ENCODE peak calls at places on chromosome 1, in six cellular contexts. One of them, this sample, is unnamed. For H3K4me1 and H3K9me3, the result is how much of the 10 kb centered on the place peaks cover.

GRCh38 chr1:29544406-29544805 is 308.1 kb downstream of the PTPRU start:
- DNase-seq in heart left ventricle: no peak
- DNase-seq in psoas muscle: no peak
- DNase-seq in adrenal gland: no peak
- DNase-seq in effector memory CD4-positive, alpha-beta T cell: no peak
- DNase-seq in ascending aorta: no peak
- DNase-seq in this sample: no peak

GRCh38 chr1:1872329-1872994 is 18.4 kb downstream of the GNB1 start:
- DNase-seq in psoas muscle: no peak
- DNase-seq in adrenal gland: no peak
- DNase-seq in effector memory CD4-positive, alpha-beta T cell: no peak
- DNase-seq in ascending aorta: no peak
- DNase-seq in heart left ventricle: no peak
- DNase-seq in this sample: no peak

GRCh38 chr1:198238121-198238520 is 81.3 kb downstream of the NEK7 start:
- DNase-seq in psoas muscle: peak
- DNase-seq in heart left ventricle: no peak
- DNase-seq in adrenal gland: peak
- DNase-seq in effector memory CD4-positive, alpha-beta T cell: no peak
- DNase-seq in ascending aorta: no peak
- DNase-seq in this sample: peak

GRCh38 chr1:980602-981395 is 1.1 kb downstream of the PERM1 start:
- DNase-seq in psoas muscle: peak
- DNase-seq in ascending aorta: no peak
- DNase-seq in heart left ventricle: peak
- DNase-seq in adrenal gland: no peak
- DNase-seq in effector memory CD4-positive, alpha-beta T cell: no peak
- DNase-seq in this sample: peak

GRCh38 chr1:4489486-4489885 is 164.9 kb upstream of the AJAP1 start:
- DNase-seq in effector memory CD4-positive, alpha-beta T cell: no peak
- DNase-seq in ascending aorta: no peak
- DNase-seq in psoas muscle: no peak
- DNase-seq in adrenal gland: no peak
- DNase-seq in heart left ventricle: no peak
- DNase-seq in this sample: no peak

GRCh38 chr1:167447521-167448136 is 70.7 kb downstream of the CD247 start:
- DNase-seq in effector memory CD4-positive, alpha-beta T cell: peak
- DNase-seq in heart left ventricle: no peak
- DNase-seq in psoas muscle: no peak
- DNase-seq in adrenal gland: no peak
- DNase-seq in ascending aorta: peak
- DNase-seq in this sample: no peak

GRCh38 chr1:41583658-41584570 is 99.4 kb upstream of the EDN2 start:
- DNase-seq in effector memory CD4-positive, alpha-beta T cell: no peak
- DNase-seq in psoas muscle: no peak
- DNase-seq in adrenal gland: no peak
- DNase-seq in heart left ventricle: no peak
- DNase-seq in ascending aorta: no peak
- DNase-seq in this sample: no peak

GRCh38 chr1:194477908-194478307 is 1291.5 kb upstream of the B3GALT2 start:
- DNase-seq in ascending aorta: no peak
- DNase-seq in heart left ventricle: no peak
- DNase-seq in psoas muscle: no peak
- DNase-seq in effector memory CD4-positive, alpha-beta T cell: no peak
- DNase-seq in adrenal gland: no peak
- DNase-seq in this sample: no peak

GRCh38 chr1:156372265-156372586 is 3.2 kb downstream of the RHBG start:
- DNase-seq in effector memory CD4-positive, alpha-beta T cell: no peak
- DNase-seq in psoas muscle: no peak
- DNase-seq in ascending aorta: no peak
- DNase-seq in adrenal gland: no peak
- DNase-seq in heart left ventricle: no peak
- DNase-seq in this sample: no peak

GRCh38 chr1:204227351-204227750 is 13.6 kb upstream of the GOLT1A start:
- DNase-seq in effector memory CD4-positive, alpha-beta T cell: no peak
- DNase-seq in ascending aorta: no peak
- DNase-seq in heart left ventricle: no peak
- DNase-seq in psoas muscle: no peak
- DNase-seq in adrenal gland: no peak
- DNase-seq in this sample: no peak

GRCh38 chr1:46131093-46131492 is 1.3 kb downstream of the PIK3R3 start:
- DNase-seq in effector memory CD4-positive, alpha-beta T cell: no peak
- DNase-seq in heart left ventricle: no peak
- DNase-seq in ascending aorta: no peak
- DNase-seq in psoas muscle: no peak
- DNase-seq in adrenal gland: no peak
- DNase-seq in this sample: no peak

GRCh38 chr1:212232020-212232570 is 53.1 kb upstream of the PPP2R5A start:
- DNase-seq in effector memory CD4-positive, alpha-beta T cell: no peak
- DNase-seq in psoas muscle: no peak
- DNase-seq in adrenal gland: no peak
- DNase-seq in ascending aorta: no peak
- DNase-seq in heart left ventricle: no peak
- DNase-seq in this sample: no peak

GRCh38 chr1:44408181-44409018 is 3.3 kb downstream of the RNF220 start:
- DNase-seq in adrenal gland: no peak
- DNase-seq in psoas muscle: no peak
- DNase-seq in ascending aorta: no peak
- DNase-seq in heart left ventricle: no peak
- DNase-seq in effector memory CD4-positive, alpha-beta T cell: no peak
- DNase-seq in this sample: peak

GRCh38 chr1:1788646-1789431 is 10.6 kb upstream of the NADK start:
- DNase-seq in effector memory CD4-positive, alpha-beta T cell: no peak
- DNase-seq in adrenal gland: peak
- DNase-seq in psoas muscle: no peak
- DNase-seq in heart left ventricle: no peak
- DNase-seq in ascending aorta: no peak
- DNase-seq in this sample: no peak

GRCh38 chr1:11180342-11180744 is 8.8 kb upstream of the ANGPTL7 start:
- DNase-seq in psoas muscle: no peak
- DNase-seq in adrenal gland: no peak
- DNase-seq in effector memory CD4-positive, alpha-beta T cell: no peak
- DNase-seq in heart left ventricle: no peak
- DNase-seq in ascending aorta: no peak
- DNase-seq in this sample: no peak

GRCh38 chr1:116743535-116743934 is 10.7 kb upstream of the CD2 start:
- DNase-seq in heart left ventricle: no peak
- DNase-seq in adrenal gland: no peak
- DNase-seq in ascending aorta: no peak
- DNase-seq in effector memory CD4-positive, alpha-beta T cell: no peak
- DNase-seq in psoas muscle: no peak
- DNase-seq in this sample: no peak

GRCh38 chr1:211783266-211783665 is 47.3 kb downstream of the LPGAT1 start:
- DNase-seq in heart left ventricle: no peak
- DNase-seq in adrenal gland: no peak
- DNase-seq in ascending aorta: no peak
- DNase-seq in effector memory CD4-positive, alpha-beta T cell: no peak
- DNase-seq in psoas muscle: no peak
- DNase-seq in this sample: no peak

GRCh38 chr1:236151739-236152424 is 9.5 kb downstream of the GPR137B start:
- DNase-seq in heart left ventricle: peak
- DNase-seq in ascending aorta: no peak
- DNase-seq in adrenal gland: no peak
- DNase-seq in effector memory CD4-positive, alpha-beta T cell: no peak
- DNase-seq in psoas muscle: no peak
- DNase-seq in this sample: no peak

GRCh38 chr1:33296824-33297223 is 24.1 kb downstream of the A3GALT2 start:
- DNase-seq in adrenal gland: no peak
- DNase-seq in heart left ventricle: peak
- DNase-seq in ascending aorta: no peak
- DNase-seq in effector memory CD4-positive, alpha-beta T cell: no peak
- DNase-seq in psoas muscle: no peak
- DNase-seq in this sample: no peak

GRCh38 chr1:243596441-243597183 is 253.4 kb downstream of the AKT3 start:
- DNase-seq in effector memory CD4-positive, alpha-beta T cell: no peak
- DNase-seq in psoas muscle: no peak
- DNase-seq in heart left ventricle: no peak
- DNase-seq in ascending aorta: no peak
- DNase-seq in adrenal gland: no peak
- DNase-seq in this sample: no peak

GRCh38 chr1:12177999-12178441 is 11.2 kb downstream of the TNFRSF1B start:
- DNase-seq in psoas muscle: peak
- DNase-seq in heart left ventricle: peak
- DNase-seq in effector memory CD4-positive, alpha-beta T cell: peak
- DNase-seq in adrenal gland: peak
- DNase-seq in ascending aorta: peak
- DNase-seq in this sample: peak

GRCh38 chr1:68120136-68120791 is 69.8 kb upstream of the DIRAS3 start:
- DNase-seq in ascending aorta: no peak
- DNase-seq in effector memory CD4-positive, alpha-beta T cell: no peak
- DNase-seq in adrenal gland: peak
- DNase-seq in psoas muscle: no peak
- DNase-seq in heart left ventricle: no peak
- DNase-seq in this sample: no peak

GRCh38 chr1:43835141-43836021 is 98.2 kb upstream of the ARTN start:
- DNase-seq in ascending aorta: no peak
- DNase-seq in heart left ventricle: no peak
- DNase-seq in psoas muscle: peak
- DNase-seq in adrenal gland: no peak
- DNase-seq in effector memory CD4-positive, alpha-beta T cell: no peak
- DNase-seq in this sample: peak

GRCh38 chr1:239262538-239262937 is 123.8 kb upstream of the CHRM3 start:
- DNase-seq in ascending aorta: no peak
- DNase-seq in heart left ventricle: no peak
- DNase-seq in psoas muscle: no peak
- DNase-seq in adrenal gland: no peak
- DNase-seq in effector memory CD4-positive, alpha-beta T cell: no peak
- DNase-seq in this sample: no peak

GRCh38 chr1:30968220-30968971 is 59.8 kb upstream of the SDC3 start:
- DNase-seq in psoas muscle: no peak
- DNase-seq in effector memory CD4-positive, alpha-beta T cell: no peak
- DNase-seq in heart left ventricle: no peak
- DNase-seq in adrenal gland: no peak
- DNase-seq in ascending aorta: no peak
- DNase-seq in this sample: no peak

GRCh38 chr1:240239309-240239708 is 147.6 kb downstream of the FMN2 start:
- DNase-seq in heart left ventricle: no peak
- DNase-seq in ascending aorta: no peak
- DNase-seq in psoas muscle: no peak
- DNase-seq in effector memory CD4-positive, alpha-beta T cell: no peak
- DNase-seq in adrenal gland: no peak
- DNase-seq in this sample: no peak

GRCh38 chr1:205670611-205671430 is 9.5 kb downstream of the SLC45A3 start:
- DNase-seq in ascending aorta: no peak
- DNase-seq in psoas muscle: no peak
- DNase-seq in adrenal gland: no peak
- DNase-seq in effector memory CD4-positive, alpha-beta T cell: no peak
- DNase-seq in heart left ventricle: no peak
- DNase-seq in this sample: no peak

GRCh38 chr1:1058921-1059493 is 15.1 kb downstream of the RNF223 start:
- DNase-seq in adrenal gland: no peak
- DNase-seq in psoas muscle: no peak
- DNase-seq in ascending aorta: no peak
- DNase-seq in heart left ventricle: no peak
- DNase-seq in effector memory CD4-positive, alpha-beta T cell: no peak
- DNase-seq in this sample: peak

GRCh38 chr1:248849152-248849551 is 9.7 kb downstream of the ZNF692 start:
- DNase-seq in heart left ventricle: no peak
- DNase-seq in ascending aorta: no peak
- DNase-seq in psoas muscle: no peak
- DNase-seq in effector memory CD4-positive, alpha-beta T cell: no peak
- DNase-seq in adrenal gland: no peak
- DNase-seq in this sample: no peak

GRCh38 chr1:201740609-201741231 is 88.2 kb upstream of the IPO9 start:
- DNase-seq in psoas muscle: no peak
- DNase-seq in adrenal gland: no peak
- DNase-seq in heart left ventricle: no peak
- DNase-seq in ascending aorta: no peak
- DNase-seq in effector memory CD4-positive, alpha-beta T cell: no peak
- DNase-seq in this sample: no peak

GRCh38 chr1:167599839-167600581 is 30.0 kb upstream of the RCSD1 start:
- DNase-seq in heart left ventricle: peak
- DNase-seq in adrenal gland: peak
- DNase-seq in effector memory CD4-positive, alpha-beta T cell: no peak
- DNase-seq in ascending aorta: no peak
- DNase-seq in psoas muscle: peak
- DNase-seq in this sample: peak

DNA sequence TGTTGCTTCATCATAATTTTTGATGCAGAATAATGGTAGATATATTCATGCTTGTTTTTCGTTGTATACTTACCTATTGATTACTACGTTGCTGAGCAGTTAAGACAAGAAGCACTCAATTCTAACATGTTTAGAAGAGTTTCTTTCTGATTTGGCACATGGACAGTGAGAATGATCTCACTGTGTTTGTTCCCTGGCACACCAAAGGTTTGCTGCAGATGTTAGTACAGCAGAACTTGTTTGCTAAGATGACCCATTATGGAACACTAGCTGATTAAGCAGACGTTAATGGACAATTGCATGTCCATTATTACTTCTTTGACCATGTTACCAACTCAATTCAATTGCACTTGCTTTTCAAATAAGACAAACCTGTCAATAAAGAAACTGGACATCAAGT is 184.7 kb upstream of the SGIP1 start:
- DNase-seq in effector memory CD4-positive, alpha-beta T cell: no peak
- DNase-seq in adrenal gland: no peak
- DNase-seq in psoas muscle: no peak
- DNase-seq in ascending aorta: no peak
- DNase-seq in heart left ventricle: no peak
- DNase-seq in this sample: no peak
- H3K4me1 ChIP-seq in effector memory CD4-positive, alpha-beta T cell: half or more
- H3K4me1 ChIP-seq in adrenal gland: under half
- H3K4me1 ChIP-seq in psoas muscle: half or more
- H3K4me1 ChIP-seq in ascending aorta: under half
- H3K4me1 ChIP-seq in heart left ventricle: half or more
- H3K4me1 ChIP-seq in this sample: under half

GRCh38 chr1:9345471-9345870 is 52.8 kb downstream of the SPSB1 start:
- DNase-seq in ascending aorta: no peak
- DNase-seq in heart left ventricle: no peak
- DNase-seq in psoas muscle: no peak
- DNase-seq in effector memory CD4-positive, alpha-beta T cell: no peak
- DNase-seq in adrenal gland: no peak
- DNase-seq in this sample: peak
- H3K9me3 ChIP-seq in ascending aorta: under half
- H3K9me3 ChIP-seq in heart left ventricle: under half
- H3K9me3 ChIP-seq in psoas muscle: under half
- H3K9me3 ChIP-seq in effector memory CD4-positive, alpha-beta T cell: under half
- H3K9me3 ChIP-seq in adrenal gland: under half
- H3K9me3 ChIP-seq in this sample: under half

GRCh38 chr1:23362218-23362713 is 7.4 kb downstream of the ZNF436 start:
- DNase-seq in effector memory CD4-positive, alpha-beta T cell: no peak
- DNase-seq in heart left ventricle: no peak
- DNase-seq in adrenal gland: no peak
- DNase-seq in ascending aorta: no peak
- DNase-seq in psoas muscle: no peak
- DNase-seq in this sample: no peak
- H3K4me3 ChIP-seq in effector memory CD4-positive, alpha-beta T cell: no peak
- H3K4me3 ChIP-seq in heart left ventricle: no peak
- H3K4me3 ChIP-seq in adrenal gland: no peak
- H3K4me3 ChIP-seq in ascending aorta: no peak
- H3K4me3 ChIP-seq in psoas muscle: no peak
- H3K4me3 ChIP-seq in this sample: peak

DNA sequence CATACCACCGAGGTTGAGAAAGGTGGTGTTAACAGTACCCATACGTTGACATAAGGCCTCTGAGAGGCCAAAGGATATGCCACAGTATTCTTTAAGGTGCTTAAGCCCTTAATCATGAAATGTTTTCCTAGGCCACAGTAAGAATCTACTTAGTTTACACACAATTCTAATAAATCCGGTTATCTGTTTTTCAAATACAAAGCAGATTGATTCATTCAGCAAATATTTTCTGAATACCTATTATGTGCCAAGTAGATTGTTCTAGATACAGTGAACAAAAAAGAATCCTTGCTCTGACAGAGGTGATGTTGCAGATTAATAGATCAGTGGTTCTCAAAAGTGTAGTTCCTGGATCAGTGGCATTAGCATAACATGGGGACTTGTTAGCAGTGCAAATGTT is 61.5 kb downstream of the NFIA start:
- DNase-seq in ascending aorta: no peak
- DNase-seq in effector memory CD4-positive, alpha-beta T cell: no peak
- DNase-seq in adrenal gland: no peak
- DNase-seq in heart left ventricle: no peak
- DNase-seq in psoas muscle: no peak
- DNase-seq in this sample: no peak
- H3K4me1 ChIP-seq in ascending aorta: under half
- H3K4me1 ChIP-seq in effector memory CD4-positive, alpha-beta T cell: under half
- H3K4me1 ChIP-seq in adrenal gland: half or more
- H3K4me1 ChIP-seq in heart left ventricle: half or more
- H3K4me1 ChIP-seq in psoas muscle: under half
- H3K4me1 ChIP-seq in this sample: under half